ENCODE peak calls at places on chromosomes 3 and 15, in seven cellular contexts. K, V, L, A, F, Z and O are unnamed samples.

GRCh38 chr15:69979269-69979668 is 118.4 kb downstream of the TLE3 start:
- DNase-seq in V (no peak), L (no peak), K (no peak), F (no peak), Z (no peak), A (peak), O (peak)

GRCh38 chr3:128489860-128490649 is 2.9 kb downstream of the GATA2 start:
- DNase-seq in L (no peak), K (no peak), F (no peak), Z (peak), V (peak), A (peak), O (peak)

GRCh38 chr3:148477375-148477774 is 220.3 kb upstream of the AGTR1 start:
- DNase-seq in F (no peak), K (no peak), A (no peak), L (no peak), V (no peak), Z (no peak), O (no peak)

GRCh38 chr3:157585386-157585785 is 82.2 kb upstream of the VEPH1 start:
- DNase-seq in A (no peak), F (no peak), Z (no peak), K (no peak), L (no peak), V (no peak), O (no peak)

GRCh38 chr3:181725830-181726229 is 14.1 kb downstream of the SOX2 start:
- DNase-seq in F (peak), L (no peak), A (no peak), K (no peak), Z (no peak), V (no peak), O (no peak)

GRCh38 chr15:78051622-78052405 is 25.7 kb downstream of the TBC1D2B start:
- DNase-seq in L (no peak), V (no peak), A (peak), F (no peak), K (no peak), Z (no peak), O (no peak)

GRCh38 chr15:70492240-70493177 is 270.8 kb downstream of the UACA start:
- DNase-seq in Z (peak), F (no peak), V (no peak), L (peak), K (peak), A (peak), O (no peak)

GRCh38 chr3:190193210-190193609 is 72.5 kb upstream of the P3H2 start:
- DNase-seq in K (no peak), Z (no peak), V (no peak), F (no peak), A (no peak), L (no peak), O (no peak)

GRCh38 chr15:89408512-89409183 is 74.0 kb upstream of the POLG start:
- DNase-seq in F (no peak), V (no peak), Z (no peak), A (peak), L (no peak), K (no peak), O (no peak)

GRCh38 chr3:114272271-114272670 is 21.6 kb upstream of the TIGIT start:
- DNase-seq in K (no peak), F (no peak), L (no peak), A (peak), V (no peak), Z (no peak), O (no peak)

GRCh38 chr15:39935241-39935640 is 1.3 kb downstream of the EIF2AK4 start:
- DNase-seq in V (no peak), K (no peak), A (no peak), F (no peak), L (no peak), Z (no peak), O (no peak)

GRCh38 chr15:97652700-97653167 is 307.8 kb upstream of the ARRDC4 start:
- DNase-seq in Z (no peak), A (no peak), L (no peak), K (no peak), V (peak), F (no peak), O (no peak)

GRCh38 chr3:175356899-175357324 is 497.8 kb downstream of the NAALADL2 start:
- DNase-seq in Z (no peak), V (no peak), F (no peak), L (no peak), A (peak), K (no peak), O (no peak)

GRCh38 chr15:78938608-78939488 is 6.0 kb downstream of the CTSH start:
- DNase-seq in Z (no peak), F (no peak), K (no peak), L (no peak), A (no peak), V (no peak), O (no peak)